ENCODE peak calls at places on chromosomes 3 and 15, in nine cellular contexts. S is skeletal muscle cell; J is epithelial cell of esophagus; N is left ventricle myocardium inferior; X is naive thymus-derived CD4-positive, alpha-beta T cell; Z is CD8-positive, alpha-beta T cell; Y is neuronal stem cell; C is heart right ventricle; P is choroid plexus epithelial cell. H is an unnamed sample.
A peak's percentile ranks its signal among the peaks of the same experiment; 100 is the strongest.

GRCh38 chr3:67605377-67605776 is 49.0 kb downstream of the SUCLG2 start:
- DNase-seq in Y (peak; percentile 6), S (peak; percentile 35), Z (no peak), J (peak; percentile 62), X (no peak), P (peak; percentile 87), C (no peak), N (no peak), H (no peak)

GRCh38 chr15:83365370-83365938 is 81.0 kb upstream of the BNC1 start:
- DNase-seq in P (peak; percentile 90), J (peak; percentile 88), Y (no peak), S (peak; percentile 56), Z (no peak), N (peak; percentile 31), X (peak; percentile 5), C (peak; percentile 9), H (no peak)

GRCh38 chr3:179772297-179772696 is 119.5 kb downstream of the USP13 start:
- DNase-seq in P (no peak), N (no peak), Z (no peak), C (no peak), Y (no peak), S (no peak), X (no peak), J (no peak), H (no peak)

GRCh38 chr15:59819047-59819446 is 129.9 kb upstream of the BNIP2 start:
- DNase-seq in X (no peak), Z (no peak), C (no peak), J (no peak), S (no peak), N (no peak), P (no peak), Y (no peak), H (no peak)

GRCh38 chr3:74027121-74027520 is 402.4 kb upstream of the PDZRN3 start:
- DNase-seq in J (no peak), N (no peak), P (no peak), Z (no peak), X (no peak), C (no peak), S (no peak), Y (no peak), H (no peak)

GRCh38 chr15:83219026-83219425 is 11.4 kb upstream of the HDGFL3 start:
- DNase-seq in Y (no peak), X (no peak), Z (no peak), S (no peak), C (no peak), J (no peak), N (no peak), P (no peak), H (no peak)

GRCh38 chr15:74845208-74845568 is 2.2 kb upstream of the ULK3 start:
- DNase-seq in Z (peak; percentile 19), X (peak; percentile 61), C (no peak), J (no peak), N (no peak), Y (no peak), S (no peak), P (no peak), H (no peak)

GRCh38 chr15:89127054-89127702 is 38.9 kb downstream of the ABHD2 start:
- DNase-seq in Z (no peak), S (no peak), J (peak; percentile 87), P (no peak), X (no peak), C (no peak), N (no peak), Y (no peak), H (no peak)

GRCh38 chr15:35115155-35115725 is 30.1 kb upstream of the NANOGP8 start:
- DNase-seq in Z (no peak), Y (no peak), C (no peak), P (peak; percentile 69), N (no peak), S (no peak), X (no peak), J (no peak), H (no peak)

GRCh38 chr3:57735405-57735804 is 20.7 kb upstream of the SLMAP start:
- DNase-seq in X (no peak), P (no peak), N (no peak), Z (no peak), S (no peak), J (no peak), Y (no peak), C (no peak), H (no peak)

GRCh38 chr3:121126378-121127035 is 218.5 kb downstream of the STXBP5L start:
- DNase-seq in Y (no peak), S (no peak), P (no peak), N (no peak), C (no peak), J (no peak), X (no peak), Z (no peak), H (no peak)

GRCh38 chr3:13584901-13585300 is 36.0 kb downstream of the FBLN2 start:
- DNase-seq in P (no peak), Y (no peak), Z (no peak), S (no peak), C (no peak), J (no peak), N (no peak), X (no peak), H (no peak)

GRCh38 chr3:189166334-189166733 is 5.4 kb upstream of the TPRG1 start:
- DNase-seq in X (no peak), S (no peak), C (no peak), P (no peak), N (no peak), Z (no peak), Y (no peak), J (peak; percentile 36), H (no peak)

GRCh38 chr3:124818398-124819150 is 68.6 kb downstream of the ITGB5 start:
- DNase-seq in N (no peak), X (no peak), C (no peak), J (no peak), Z (no peak), Y (no peak), P (peak; percentile 82), S (peak; percentile 78), H (no peak)

GRCh38 chr3:174218011-174218410 is 641.1 kb upstream of the NAALADL2 start:
- DNase-seq in N (no peak), Z (no peak), C (no peak), P (peak; percentile 9), J (no peak), S (peak; percentile 41), Y (no peak), X (no peak), H (no peak)

GRCh38 chr3:115512565-115513410 is 110.5 kb upstream of the GAP43 start:
- DNase-seq in N (peak; percentile 17), Y (peak; percentile 70), J (peak; percentile 8), X (peak; percentile 9), Z (no peak), P (peak; percentile 50), S (peak; percentile 31), C (no peak), H (no peak)

GRCh38 chr15:90419202-90419601 is 31.2 kb downstream of the IQGAP1 start:
- DNase-seq in S (no peak), C (no peak), P (peak; percentile 30), Z (no peak), Y (no peak), N (no peak), X (no peak), J (no peak), H (peak; percentile 12)
- H3K4me3 ChIP-seq in S (no peak overlapping the region), C (no peak overlapping the region), P (no peak overlapping the region), Z (no peak overlapping the region), Y (no peak overlapping the region), N (no peak overlapping the region), X (no peak overlapping the region), J (no peak overlapping the region), H (no peak overlapping the region)

GRCh38 chr15:77548608-77549551 is 83.8 kb downstream of the LINGO1 start:
- DNase-seq in N (no peak), C (no peak), Y (no peak), J (no peak), Z (no peak), X (no peak), P (no peak), S (no peak), H (no peak)
- H3K4me3 ChIP-seq in N (no peak overlapping the region), C (no peak overlapping the region), Y (peak overlapping the region; percentile 5), J (no peak overlapping the region), Z (no peak overlapping the region), X (no peak overlapping the region), P (no peak overlapping the region), S (no peak overlapping the region), H (no peak overlapping the region)

GRCh38 chr3:141878326-141878725 is 1.9 kb downstream of the ATP1B3 start:
- DNase-seq in C (no peak), S (no peak), X (no peak), N (no peak), P (no peak), Y (no peak), J (no peak), Z (no peak), H (no peak)
- H3K4me3 ChIP-seq in C (peak overlapping the region; percentile 98), S (peak overlapping the region; percentile 64), X (no peak overlapping the region), N (peak overlapping the region; percentile 95), P (peak overlapping the region; percentile 70), Y (no peak overlapping the region), J (peak overlapping the region; percentile 95), Z (no peak overlapping the region), H (peak overlapping the region; percentile 70)

GRCh38 chr15:84814826-84815375 is 2.3 kb upstream of the ALPK3 start:
- DNase-seq in X (no peak), S (no peak), Z (no peak), C (no peak), J (no peak), N (no peak), Y (no peak), P (no peak), H (no peak)

GRCh38 chr15:84819291-84819768 is 2.2 kb downstream of the ALPK3 start:
- DNase-seq in P (no peak), C (peak; percentile 72), X (no peak), Y (no peak), N (peak; percentile 78), Z (no peak), S (no peak), J (no peak), H (no peak)

GRCh38 chr15:84817461-84818081 is 415 bp downstream of the ALPK3 start:
- DNase-seq in Y (peak; percentile 39), S (no peak), X (no peak), P (no peak), Z (no peak), J (no peak), N (no peak), C (no peak), H (no peak)

GRCh38 chr15:84818221-84819131 is 1.3 kb downstream of the ALPK3 start:
- DNase-seq in P (peak; percentile 75), C (peak; percentile 71), Z (no peak), N (no peak), X (peak; percentile 29), S (no peak), Y (peak; percentile 31), J (peak; percentile 27), H (no peak)

DNA sequence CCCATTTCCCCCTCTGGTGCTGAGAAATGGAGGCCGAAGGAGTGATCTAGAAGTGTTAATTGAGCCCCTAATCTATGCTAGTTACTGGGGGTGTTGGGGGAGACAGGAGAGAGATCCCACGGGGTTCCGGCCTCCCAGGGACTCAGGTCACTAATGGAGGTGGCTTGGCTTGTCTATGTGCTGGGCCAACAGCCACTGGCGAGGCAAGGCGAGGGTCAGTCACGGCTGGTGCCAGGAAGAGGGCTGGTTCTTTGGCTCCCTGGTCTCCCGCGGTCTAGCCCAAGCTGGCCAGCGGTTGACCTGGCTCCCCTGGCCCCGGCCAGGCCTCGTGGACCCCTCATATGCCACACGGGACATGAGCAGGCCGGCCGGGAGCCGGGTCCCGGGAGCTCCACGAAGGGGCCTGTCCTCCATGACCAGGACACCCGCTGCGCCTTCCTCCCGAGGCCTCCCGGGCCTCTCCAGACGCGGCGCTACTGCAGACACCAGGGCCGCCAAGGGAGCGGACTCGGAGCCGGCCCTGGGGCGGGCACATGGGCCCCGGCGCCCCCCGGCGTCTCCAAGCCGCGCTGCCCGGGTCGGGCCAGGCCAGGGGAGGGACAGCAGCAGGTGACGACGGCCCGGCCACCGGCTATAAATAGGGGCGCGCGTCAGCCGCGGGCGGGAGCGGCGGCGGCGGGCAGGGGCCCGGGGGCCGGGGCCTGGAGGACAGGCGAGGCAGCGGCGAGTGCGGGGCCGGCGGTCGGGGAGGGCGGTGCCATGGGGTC is at the start of gene ALPK3:
- DNase-seq in N (peak; percentile 77), X (no peak), P (no peak), S (no peak), C (peak; percentile 82), J (no peak), Y (peak; percentile 33), Z (no peak), H (no peak)
- H3K4me3 ChIP-seq in N (peak within 1 kb of the TSS; percentile 73), X (no peak within 1 kb of the TSS), P (no peak within 1 kb of the TSS), S (peak within 1 kb of the TSS; percentile 51), C (peak within 1 kb of the TSS; percentile 61), J (no peak within 1 kb of the TSS), Y (peak within 1 kb of the TSS; percentile 42), Z (no peak within 1 kb of the TSS), H (no peak within 1 kb of the TSS)